ENCODE peak calls at places on chromosomes 12 and 14, in six cellular contexts. One of them, this sample, is unnamed.

GRCh38 chr12:57366315-57366714 is 64.5 kb downstream of the R3HDM2 start:
- DNase-seq in WTC11: no peak
- DNase-seq in HepG2: no peak
- DNase-seq in neural crest cell: no peak
- DNase-seq in Panc1: no peak
- DNase-seq in WERI-Rb-1: no peak
- DNase-seq in this sample: no peak

GRCh38 chr12:639566-639965 is 23.7 kb downstream of the NINJ2 start:
- DNase-seq in HepG2: no peak
- DNase-seq in WERI-Rb-1: no peak
- DNase-seq in WTC11: no peak
- DNase-seq in neural crest cell: no peak
- DNase-seq in Panc1: no peak
- DNase-seq in this sample: no peak

GRCh38 chr14:102182190-102182589 is 42.5 kb downstream of the WDR20 start:
- DNase-seq in Panc1: no peak
- DNase-seq in HepG2: no peak
- DNase-seq in WTC11: no peak
- DNase-seq in neural crest cell: no peak
- DNase-seq in WERI-Rb-1: no peak
- DNase-seq in this sample: no peak

GRCh38 chr12:18643673-18644072 is 94.1 kb downstream of the PLCZ1 start:
- DNase-seq in HepG2: no peak
- DNase-seq in WTC11: no peak
- DNase-seq in neural crest cell: no peak
- DNase-seq in WERI-Rb-1: no peak
- DNase-seq in Panc1: no peak
- DNase-seq in this sample: no peak

GRCh38 chr12:77723308-77723707 is 107.4 kb upstream of the NAV3 start:
- DNase-seq in Panc1: no peak
- DNase-seq in WTC11: no peak
- DNase-seq in WERI-Rb-1: no peak
- DNase-seq in HepG2: no peak
- DNase-seq in neural crest cell: no peak
- DNase-seq in this sample: no peak

GRCh38 chr12:43111608-43112007 is 440.4 kb downstream of the ADAMTS20 start:
- DNase-seq in HepG2: no peak
- DNase-seq in Panc1: no peak
- DNase-seq in neural crest cell: no peak
- DNase-seq in WTC11: no peak
- DNase-seq in WERI-Rb-1: peak
- DNase-seq in this sample: no peak

GRCh38 chr12:119988788-119989618 is at the start of gene BICDL1:
- DNase-seq in neural crest cell: peak
- DNase-seq in Panc1: peak
- DNase-seq in WERI-Rb-1: peak
- DNase-seq in WTC11: peak
- DNase-seq in HepG2: peak
- DNase-seq in this sample: peak

GRCh38 chr14:30507209-30507608 is 51.7 kb upstream of the G2E3 start:
- DNase-seq in Panc1: no peak
- DNase-seq in neural crest cell: no peak
- DNase-seq in HepG2: no peak
- DNase-seq in WTC11: no peak
- DNase-seq in WERI-Rb-1: no peak
- DNase-seq in this sample: no peak

GRCh38 chr14:77212933-77213656 is 31.5 kb downstream of the TMEM63C start:
- DNase-seq in HepG2: peak
- DNase-seq in neural crest cell: peak
- DNase-seq in Panc1: peak
- DNase-seq in WERI-Rb-1: peak
- DNase-seq in WTC11: peak
- DNase-seq in this sample: peak
- TF ChIP-seq CTCF in HepG2: peak
- TF ChIP-seq CTCF in neural crest cell: peak
- TF ChIP-seq CTCF in Panc1: peak
- TF ChIP-seq CTCF in WERI-Rb-1: peak
- TF ChIP-seq CTCF in WTC11: peak
- TF ChIP-seq CTCF in this sample: peak

GRCh38 chr12:108572166-108572790 is 9.9 kb downstream of the ISCU start:
- DNase-seq in Panc1: no peak
- DNase-seq in neural crest cell: no peak
- DNase-seq in WERI-Rb-1: no peak
- DNase-seq in HepG2: no peak
- DNase-seq in WTC11: no peak
- DNase-seq in this sample: no peak

GRCh38 chr12:108568653-108569154 is 6.3 kb downstream of the ISCU start:
- DNase-seq in HepG2: no peak
- DNase-seq in WTC11: no peak
- DNase-seq in WERI-Rb-1: no peak
- DNase-seq in Panc1: no peak
- DNase-seq in neural crest cell: no peak
- DNase-seq in this sample: no peak

GRCh38 chr12:108571604-108572165 is 9.3 kb downstream of the ISCU start:
- DNase-seq in WTC11: no peak
- DNase-seq in HepG2: no peak
- DNase-seq in WERI-Rb-1: no peak
- DNase-seq in neural crest cell: no peak
- DNase-seq in Panc1: no peak
- DNase-seq in this sample: no peak

GRCh38 chr12:108573310-108573709 is 10.9 kb downstream of the ISCU start:
- DNase-seq in neural crest cell: no peak
- DNase-seq in WTC11: no peak
- DNase-seq in WERI-Rb-1: no peak
- DNase-seq in Panc1: no peak
- DNase-seq in HepG2: no peak
- DNase-seq in this sample: no peak

DNA sequence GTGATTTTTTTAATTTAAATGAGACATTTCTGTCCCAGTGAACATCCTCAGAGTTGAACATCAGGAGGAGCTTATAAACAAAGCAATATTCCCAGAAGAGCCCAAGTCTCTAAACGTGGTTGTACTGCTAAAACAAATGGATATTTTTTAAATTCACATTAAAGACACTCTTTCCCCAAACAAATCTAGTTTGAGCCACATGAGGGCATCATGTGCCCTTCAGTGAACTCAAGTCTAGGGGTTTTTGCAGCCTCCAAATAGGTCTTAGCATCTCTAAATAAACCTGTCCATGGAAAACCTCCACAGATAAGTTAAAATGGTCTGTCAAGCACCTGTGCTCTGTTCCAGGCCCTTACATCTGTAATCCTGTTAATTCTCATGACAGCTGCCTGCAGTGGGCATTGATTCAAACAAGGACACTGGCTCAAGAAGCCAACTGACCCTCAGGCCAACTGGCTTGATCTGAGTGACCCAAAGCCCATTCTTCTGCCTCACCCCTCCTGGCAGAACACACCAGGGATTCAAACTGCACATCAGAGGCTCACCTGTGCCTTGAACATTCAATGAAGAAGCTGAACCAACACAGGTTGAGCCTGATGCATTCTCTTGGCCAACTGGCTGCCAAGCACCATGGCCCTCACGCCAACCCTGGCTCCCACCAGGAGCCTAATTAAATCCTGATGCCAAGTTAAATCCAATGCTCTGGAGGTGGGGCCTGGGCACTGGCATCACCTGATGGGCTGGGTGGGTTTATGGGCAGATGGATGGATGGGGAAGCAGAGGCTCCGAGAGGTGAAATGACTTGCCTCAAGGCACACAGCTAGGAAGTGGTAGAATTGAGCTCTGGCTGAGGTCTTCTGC is 8.6 kb downstream of the ISCU start:
- DNase-seq in neural crest cell: no peak
- DNase-seq in HepG2: peak
- DNase-seq in WTC11: no peak
- DNase-seq in Panc1: no peak
- DNase-seq in WERI-Rb-1: no peak
- DNase-seq in this sample: no peak
- TF ChIP-seq CTCF in neural crest cell: peak
- TF ChIP-seq CTCF in HepG2: peak
- TF ChIP-seq CTCF in WTC11: no peak
- TF ChIP-seq CTCF in Panc1: peak
- TF ChIP-seq CTCF in WERI-Rb-1: peak
- TF ChIP-seq CTCF in this sample: no peak

DNA sequence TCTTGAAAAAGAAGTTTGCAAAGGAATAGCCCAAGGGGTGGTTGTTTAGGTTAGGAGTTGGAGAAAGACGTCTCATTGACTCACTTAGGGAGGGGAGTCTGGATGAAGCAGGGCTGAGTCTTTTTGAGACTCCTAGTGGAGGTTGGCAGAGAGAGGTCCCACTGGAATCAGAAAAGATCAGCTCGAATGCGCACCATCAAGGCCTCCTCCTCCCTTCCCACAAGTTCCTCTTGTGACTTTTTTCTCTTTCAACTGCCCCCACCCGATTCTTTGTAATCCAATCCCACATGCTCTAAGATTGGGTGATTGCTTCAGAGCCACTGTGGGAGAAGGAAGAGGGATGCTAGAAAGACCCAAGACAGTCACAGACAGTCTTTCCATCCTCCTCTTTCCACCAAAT is 2.0 kb downstream of the ARHGEF40 start:
- DNase-seq in neural crest cell: no peak
- DNase-seq in WERI-Rb-1: no peak
- DNase-seq in WTC11: no peak
- DNase-seq in Panc1: no peak
- DNase-seq in HepG2: no peak
- DNase-seq in this sample: no peak
- TF ChIP-seq CTCF in neural crest cell: no peak
- TF ChIP-seq CTCF in WERI-Rb-1: no peak
- TF ChIP-seq CTCF in WTC11: no peak
- TF ChIP-seq CTCF in Panc1: no peak
- TF ChIP-seq CTCF in HepG2: no peak
- TF ChIP-seq CTCF in this sample: no peak

GRCh38 chr14:104107611-104108569 is 22.4 kb downstream of the ASPG start:
- DNase-seq in WTC11: peak
- DNase-seq in Panc1: no peak
- DNase-seq in neural crest cell: no peak
- DNase-seq in HepG2: no peak
- DNase-seq in WERI-Rb-1: peak
- DNase-seq in this sample: no peak
- TF ChIP-seq CTCF in WTC11: no peak
- TF ChIP-seq CTCF in Panc1: no peak
- TF ChIP-seq CTCF in neural crest cell: no peak
- TF ChIP-seq CTCF in HepG2: no peak
- TF ChIP-seq CTCF in WERI-Rb-1: no peak
- TF ChIP-seq CTCF in this sample: no peak

GRCh38 chr12:80627773-80628172 is 79.7 kb upstream of the MYF6 start:
- DNase-seq in Panc1: no peak
- DNase-seq in HepG2: no peak
- DNase-seq in neural crest cell: no peak
- DNase-seq in WERI-Rb-1: no peak
- DNase-seq in WTC11: no peak
- DNase-seq in this sample: no peak

GRCh38 chr12:80634903-80635302 is 72.5 kb upstream of the MYF6 start:
- DNase-seq in HepG2: no peak
- DNase-seq in neural crest cell: no peak
- DNase-seq in WERI-Rb-1: no peak
- DNase-seq in WTC11: no peak
- DNase-seq in Panc1: no peak
- DNase-seq in this sample: no peak

GRCh38 chr12:80636832-80637231 is 70.6 kb upstream of the MYF6 start:
- DNase-seq in HepG2: no peak
- DNase-seq in Panc1: no peak
- DNase-seq in WERI-Rb-1: no peak
- DNase-seq in neural crest cell: no peak
- DNase-seq in WTC11: no peak
- DNase-seq in this sample: no peak

GRCh38 chr12:80632835-80633234 is 74.6 kb upstream of the MYF6 start:
- DNase-seq in neural crest cell: no peak
- DNase-seq in Panc1: no peak
- DNase-seq in HepG2: peak
- DNase-seq in WERI-Rb-1: peak
- DNase-seq in WTC11: peak
- DNase-seq in this sample: peak
- TF ChIP-seq CTCF in neural crest cell: no peak
- TF ChIP-seq CTCF in Panc1: peak
- TF ChIP-seq CTCF in HepG2: peak
- TF ChIP-seq CTCF in WERI-Rb-1: peak
- TF ChIP-seq CTCF in WTC11: no peak
- TF ChIP-seq CTCF in this sample: no peak

DNA sequence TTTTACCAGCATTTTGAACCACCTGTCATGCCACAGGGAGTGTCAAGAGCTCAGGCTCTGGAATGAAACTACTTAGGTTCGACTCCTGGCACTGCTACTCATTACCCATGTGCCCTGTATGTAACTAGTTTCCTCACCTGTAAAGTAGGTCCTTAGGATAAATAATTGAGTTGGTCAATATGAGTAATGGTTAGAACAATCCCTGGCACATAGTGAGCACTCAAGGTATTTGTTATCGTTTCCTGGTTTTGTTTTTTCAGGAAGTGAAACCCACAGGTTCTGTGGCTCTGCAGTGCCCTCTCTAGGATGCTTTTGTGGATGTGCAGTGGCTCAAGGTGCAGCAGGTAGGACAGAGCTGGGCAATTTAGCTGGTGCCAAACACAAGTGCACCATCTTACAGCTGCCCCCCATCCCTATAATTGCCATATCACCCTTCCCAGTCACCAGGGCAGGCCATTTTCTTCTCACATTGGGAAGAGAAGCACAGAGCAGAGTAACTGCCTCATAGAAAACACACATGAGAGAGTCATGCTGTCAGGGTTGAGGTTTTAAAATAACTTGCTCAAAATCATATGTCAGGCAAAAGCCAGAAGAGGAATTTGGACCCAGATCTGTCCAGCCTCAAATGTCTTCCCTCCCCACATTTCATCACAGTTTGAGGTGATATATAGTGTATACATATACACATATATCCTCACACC is 297.5 kb downstream of the RPAP3 start:
- DNase-seq in HepG2: peak
- DNase-seq in Panc1: no peak
- DNase-seq in WERI-Rb-1: no peak
- DNase-seq in WTC11: peak
- DNase-seq in neural crest cell: no peak
- DNase-seq in this sample: peak
- TF ChIP-seq CTCF in HepG2: peak
- TF ChIP-seq CTCF in Panc1: no peak
- TF ChIP-seq CTCF in WERI-Rb-1: peak
- TF ChIP-seq CTCF in WTC11: no peak
- TF ChIP-seq CTCF in neural crest cell: no peak
- TF ChIP-seq CTCF in this sample: no peak

This sample was measured in endothelial cell.